ENCODE peak calls at places on chromosome 10, in seven cellular contexts. One of them, this sample, is unnamed.

GRCh38 chr10:96747734-96748550 is 27.6 kb upstream of the PIK3AP1 start:
- DNase-seq in endothelial cell of umbilical vein: no peak
- DNase-seq in heart left ventricle: no peak
- DNase-seq in A549: no peak
- DNase-seq in sigmoid colon: no peak
- DNase-seq in ovary: no peak
- DNase-seq in GM12878: peak; percentile 97
- DNase-seq in this sample: no peak

GRCh38 chr10:48556065-48556464 is 48.8 kb downstream of the ARHGAP22 start:
- DNase-seq in endothelial cell of umbilical vein: no peak
- DNase-seq in ovary: no peak
- DNase-seq in sigmoid colon: no peak
- DNase-seq in A549: no peak
- DNase-seq in heart left ventricle: no peak
- DNase-seq in GM12878: no peak
- DNase-seq in this sample: no peak

GRCh38 chr10:89369142-89370105 is 8.4 kb upstream of the IFIT1B start:
- DNase-seq in sigmoid colon: no peak
- DNase-seq in heart left ventricle: no peak
- DNase-seq in endothelial cell of umbilical vein: peak; percentile 61
- DNase-seq in ovary: peak; percentile 41
- DNase-seq in A549: no peak
- DNase-seq in GM12878: no peak
- DNase-seq in this sample: peak; percentile 39

GRCh38 chr10:125121003-125121402 is 39.4 kb downstream of the CTBP2 start:
- DNase-seq in heart left ventricle: no peak
- DNase-seq in endothelial cell of umbilical vein: no peak
- DNase-seq in ovary: no peak
- DNase-seq in A549: no peak
- DNase-seq in sigmoid colon: peak; percentile 51
- DNase-seq in GM12878: no peak
- DNase-seq in this sample: no peak

GRCh38 chr10:4763960-4764428 is 62.0 kb upstream of the AKR1E2 start:
- DNase-seq in sigmoid colon: no peak
- DNase-seq in endothelial cell of umbilical vein: peak; percentile 76
- DNase-seq in A549: no peak
- DNase-seq in ovary: no peak
- DNase-seq in heart left ventricle: no peak
- DNase-seq in GM12878: no peak
- DNase-seq in this sample: no peak

GRCh38 chr10:71253981-71254818 is 41.8 kb downstream of the UNC5B start:
- DNase-seq in endothelial cell of umbilical vein: peak; percentile 28
- DNase-seq in ovary: no peak
- DNase-seq in heart left ventricle: peak; percentile 62
- DNase-seq in GM12878: no peak
- DNase-seq in A549: no peak
- DNase-seq in sigmoid colon: no peak
- DNase-seq in this sample: no peak

GRCh38 chr10:6505300-6505699 is 74.8 kb downstream of the PRKCQ start:
- DNase-seq in GM12878: no peak
- DNase-seq in heart left ventricle: no peak
- DNase-seq in ovary: no peak
- DNase-seq in A549: no peak
- DNase-seq in sigmoid colon: no peak
- DNase-seq in endothelial cell of umbilical vein: no peak
- DNase-seq in this sample: no peak

GRCh38 chr10:59387951-59388431 is 25.6 kb upstream of the FAM13C start:
- DNase-seq in endothelial cell of umbilical vein: no peak
- DNase-seq in heart left ventricle: no peak
- DNase-seq in GM12878: no peak
- DNase-seq in ovary: no peak
- DNase-seq in A549: no peak
- DNase-seq in sigmoid colon: no peak
- DNase-seq in this sample: no peak

GRCh38 chr10:42491001-42491592 is 147.3 kb downstream of the ZNF33B start:
- DNase-seq in A549: no peak
- DNase-seq in endothelial cell of umbilical vein: no peak
- DNase-seq in GM12878: no peak
- DNase-seq in heart left ventricle: no peak
- DNase-seq in sigmoid colon: no peak
- DNase-seq in ovary: no peak
- DNase-seq in this sample: no peak

GRCh38 chr10:98309366-98310355 is 41.7 kb upstream of the LOXL4 start:
- DNase-seq in endothelial cell of umbilical vein: peak; percentile 74
- DNase-seq in A549: peak; percentile 89
- DNase-seq in sigmoid colon: peak; percentile 86
- DNase-seq in ovary: peak; percentile 77
- DNase-seq in heart left ventricle: peak; percentile 88
- DNase-seq in GM12878: no peak
- DNase-seq in this sample: peak; percentile 76

GRCh38 chr10:21516270-21517131 is 9.0 kb downstream of the SKIDA1 start:
- DNase-seq in GM12878: no peak
- DNase-seq in A549: no peak
- DNase-seq in ovary: peak; percentile 64
- DNase-seq in heart left ventricle: peak; percentile 83
- DNase-seq in endothelial cell of umbilical vein: peak; percentile 53
- DNase-seq in sigmoid colon: peak; percentile 83
- DNase-seq in this sample: peak; percentile 55

GRCh38 chr10:86056632-86057031 is 310.0 kb downstream of the GRID1 start:
- DNase-seq in heart left ventricle: no peak
- DNase-seq in endothelial cell of umbilical vein: no peak
- DNase-seq in sigmoid colon: no peak
- DNase-seq in A549: no peak
- DNase-seq in GM12878: no peak
- DNase-seq in ovary: no peak
- DNase-seq in this sample: no peak

GRCh38 chr10:31926765-31927596 is 1.6 kb downstream of the ARHGAP12 start:
- DNase-seq in GM12878: no peak
- DNase-seq in heart left ventricle: no peak
- DNase-seq in A549: no peak
- DNase-seq in endothelial cell of umbilical vein: peak; percentile 11
- DNase-seq in ovary: no peak
- DNase-seq in sigmoid colon: no peak
- DNase-seq in this sample: no peak

GRCh38 chr10:60140681-60141632 is 234.6 kb upstream of the CCDC6 start:
- DNase-seq in endothelial cell of umbilical vein: no peak
- DNase-seq in GM12878: no peak
- DNase-seq in sigmoid colon: peak; percentile 80
- DNase-seq in A549: no peak
- DNase-seq in ovary: peak; percentile 42
- DNase-seq in heart left ventricle: no peak
- DNase-seq in this sample: peak; percentile 76

GRCh38 chr10:22367471-22367870 is 22.2 kb downstream of the SPAG6 start:
- DNase-seq in heart left ventricle: no peak
- DNase-seq in ovary: no peak
- DNase-seq in A549: no peak
- DNase-seq in GM12878: no peak
- DNase-seq in endothelial cell of umbilical vein: no peak
- DNase-seq in sigmoid colon: no peak
- DNase-seq in this sample: no peak

GRCh38 chr10:130809181-130809580 is 502.3 kb downstream of the TCERG1L start:
- DNase-seq in endothelial cell of umbilical vein: no peak
- DNase-seq in sigmoid colon: no peak
- DNase-seq in GM12878: no peak
- DNase-seq in ovary: no peak
- DNase-seq in heart left ventricle: no peak
- DNase-seq in A549: no peak
- DNase-seq in this sample: no peak

GRCh38 chr10:98135222-98135899 is 904 bp downstream of the R3HCC1L start:
- DNase-seq in endothelial cell of umbilical vein: peak; percentile 31
- DNase-seq in heart left ventricle: no peak
- DNase-seq in sigmoid colon: no peak
- DNase-seq in GM12878: no peak
- DNase-seq in A549: no peak
- DNase-seq in ovary: no peak
- DNase-seq in this sample: no peak

GRCh38 chr10:96025566-96025965 is 17.8 kb upstream of the CCNJ start:
- DNase-seq in endothelial cell of umbilical vein: peak; percentile 21
- DNase-seq in sigmoid colon: no peak
- DNase-seq in heart left ventricle: no peak
- DNase-seq in A549: peak; percentile 18
- DNase-seq in GM12878: no peak
- DNase-seq in ovary: no peak
- DNase-seq in this sample: no peak

GRCh38 chr10:75350791-75351190 is 50.8 kb downstream of the ZNF503 start:
- DNase-seq in sigmoid colon: no peak
- DNase-seq in A549: peak; percentile 26
- DNase-seq in endothelial cell of umbilical vein: no peak
- DNase-seq in heart left ventricle: no peak
- DNase-seq in ovary: no peak
- DNase-seq in GM12878: no peak
- DNase-seq in this sample: no peak

GRCh38 chr10:114520453-114520852 is 116.2 kb upstream of the AFAP1L2 start:
- DNase-seq in endothelial cell of umbilical vein: peak; percentile 81
- DNase-seq in ovary: no peak
- DNase-seq in sigmoid colon: no peak
- DNase-seq in A549: peak; percentile 81
- DNase-seq in heart left ventricle: no peak
- DNase-seq in GM12878: no peak
- DNase-seq in this sample: no peak

GRCh38 chr10:124332426-124332825 is 86.3 kb downstream of the OAT start:
- DNase-seq in heart left ventricle: no peak
- DNase-seq in endothelial cell of umbilical vein: no peak
- DNase-seq in GM12878: no peak
- DNase-seq in A549: no peak
- DNase-seq in sigmoid colon: no peak
- DNase-seq in ovary: no peak
- DNase-seq in this sample: no peak

GRCh38 chr10:132117636-132118190 is 52.0 kb downstream of the JAKMIP3 start:
- DNase-seq in A549: no peak
- DNase-seq in sigmoid colon: peak; percentile 19
- DNase-seq in endothelial cell of umbilical vein: no peak
- DNase-seq in heart left ventricle: peak; percentile 20
- DNase-seq in ovary: no peak
- DNase-seq in GM12878: no peak
- DNase-seq in this sample: no peak

GRCh38 chr10:59708816-59709471 is 706 bp downstream of the SLC16A9 start:
- DNase-seq in ovary: peak; percentile 44
- DNase-seq in heart left ventricle: no peak
- DNase-seq in GM12878: no peak
- DNase-seq in sigmoid colon: peak; percentile 58
- DNase-seq in A549: peak; percentile 25
- DNase-seq in endothelial cell of umbilical vein: peak; percentile 2
- DNase-seq in this sample: peak; percentile 38

GRCh38 chr10:132681858-132682755 is 103.8 kb downstream of the NKX6-2 start:
- DNase-seq in GM12878: no peak
- DNase-seq in ovary: peak; percentile 17
- DNase-seq in endothelial cell of umbilical vein: no peak
- DNase-seq in A549: no peak
- DNase-seq in sigmoid colon: peak; percentile 58
- DNase-seq in heart left ventricle: no peak
- DNase-seq in this sample: peak; percentile 11

GRCh38 chr10:20674870-20675385 is 222.2 kb downstream of the NEBL start:
- DNase-seq in GM12878: no peak
- DNase-seq in endothelial cell of umbilical vein: no peak
- DNase-seq in sigmoid colon: no peak
- DNase-seq in ovary: no peak
- DNase-seq in A549: no peak
- DNase-seq in heart left ventricle: no peak
- DNase-seq in this sample: no peak

GRCh38 chr10:70699659-70700174 is 27.4 kb downstream of the ADAMTS14 start:
- DNase-seq in sigmoid colon: no peak
- DNase-seq in A549: no peak
- DNase-seq in endothelial cell of umbilical vein: no peak
- DNase-seq in ovary: no peak
- DNase-seq in GM12878: no peak
- DNase-seq in heart left ventricle: no peak
- DNase-seq in this sample: no peak

GRCh38 chr10:688621-689426 is 644 bp downstream of the DIP2C start:
- DNase-seq in ovary: peak; percentile 44
- DNase-seq in sigmoid colon: no peak
- DNase-seq in A549: peak; percentile 35
- DNase-seq in heart left ventricle: no peak
- DNase-seq in endothelial cell of umbilical vein: peak; percentile 30
- DNase-seq in GM12878: no peak
- DNase-seq in this sample: no peak
- TF ChIP-seq POLR2A in ovary: peak; percentile 10
- TF ChIP-seq POLR2A in sigmoid colon: no peak
- TF ChIP-seq POLR2A in A549: no peak
- TF ChIP-seq POLR2A in heart left ventricle: no peak
- TF ChIP-seq POLR2A in endothelial cell of umbilical vein: no peak
- TF ChIP-seq POLR2A in GM12878: no peak
- TF ChIP-seq POLR2A in this sample: no peak

GRCh38 chr10:18620856-18621255 is 30.5 kb downstream of the NSUN6 start:
- DNase-seq in endothelial cell of umbilical vein: no peak
- DNase-seq in GM12878: no peak
- DNase-seq in sigmoid colon: no peak
- DNase-seq in ovary: no peak
- DNase-seq in heart left ventricle: no peak
- DNase-seq in A549: no peak
- DNase-seq in this sample: no peak

GRCh38 chr10:18615618-18616017 is 35.8 kb downstream of the NSUN6 start:
- DNase-seq in A549: no peak
- DNase-seq in ovary: no peak
- DNase-seq in GM12878: no peak
- DNase-seq in sigmoid colon: no peak
- DNase-seq in heart left ventricle: no peak
- DNase-seq in endothelial cell of umbilical vein: no peak
- DNase-seq in this sample: no peak

GRCh38 chr10:18618995-18619394 is 32.4 kb downstream of the NSUN6 start:
- DNase-seq in heart left ventricle: no peak
- DNase-seq in A549: no peak
- DNase-seq in GM12878: no peak
- DNase-seq in ovary: no peak
- DNase-seq in sigmoid colon: no peak
- DNase-seq in endothelial cell of umbilical vein: peak; percentile 12
- DNase-seq in this sample: no peak

GRCh38 chr10:18611168-18611567 is 40.2 kb downstream of the NSUN6 start:
- DNase-seq in sigmoid colon: no peak
- DNase-seq in endothelial cell of umbilical vein: no peak
- DNase-seq in A549: no peak
- DNase-seq in ovary: no peak
- DNase-seq in GM12878: no peak
- DNase-seq in heart left ventricle: no peak
- DNase-seq in this sample: no peak

GRCh38 chr10:18616337-18616736 is 35.0 kb downstream of the NSUN6 start:
- DNase-seq in heart left ventricle: no peak
- DNase-seq in sigmoid colon: no peak
- DNase-seq in endothelial cell of umbilical vein: peak; percentile 5
- DNase-seq in ovary: no peak
- DNase-seq in A549: no peak
- DNase-seq in GM12878: no peak
- DNase-seq in this sample: no peak
- TF ChIP-seq CTCF in heart left ventricle: no peak
- TF ChIP-seq CTCF in sigmoid colon: no peak
- TF ChIP-seq CTCF in endothelial cell of umbilical vein: no peak
- TF ChIP-seq CTCF in ovary: no peak
- TF ChIP-seq CTCF in A549: peak; percentile 53
- TF ChIP-seq CTCF in GM12878: no peak
- TF ChIP-seq CTCF in this sample: no peak

GRCh38 chr10:69048103-69048502 is 39.8 kb upstream of the SRGN start:
- DNase-seq in endothelial cell of umbilical vein: no peak
- DNase-seq in GM12878: no peak
- DNase-seq in ovary: no peak
- DNase-seq in sigmoid colon: peak; percentile 80
- DNase-seq in A549: no peak
- DNase-seq in heart left ventricle: no peak
- DNase-seq in this sample: no peak
- TF ChIP-seq POLR2A in endothelial cell of umbilical vein: no peak
- TF ChIP-seq POLR2A in GM12878: no peak
- TF ChIP-seq POLR2A in ovary: no peak
- TF ChIP-seq POLR2A in sigmoid colon: no peak
- TF ChIP-seq POLR2A in A549: no peak
- TF ChIP-seq POLR2A in heart left ventricle: no peak
- TF ChIP-seq POLR2A in this sample: no peak

GRCh38 chr10:108358912-108359311 is 1194.4 kb upstream of the SORCS1 start:
- DNase-seq in A549: peak; percentile 14
- DNase-seq in GM12878: peak; percentile 13
- DNase-seq in endothelial cell of umbilical vein: no peak
- DNase-seq in sigmoid colon: no peak
- DNase-seq in heart left ventricle: no peak
- DNase-seq in ovary: no peak
- DNase-seq in this sample: no peak
- TF ChIP-seq CTCF in A549: no peak
- TF ChIP-seq CTCF in GM12878: no peak
- TF ChIP-seq CTCF in endothelial cell of umbilical vein: no peak
- TF ChIP-seq CTCF in sigmoid colon: no peak
- TF ChIP-seq CTCF in heart left ventricle: no peak
- TF ChIP-seq CTCF in ovary: no peak
- TF ChIP-seq CTCF in this sample: no peak

This sample was measured in uterus.